ENCODE peak calls at places on chromosomes 4 and X, in seven cellular contexts. F is iPS-NIHi11; Y is stimulated activated CD4-positive, alpha-beta T cell treated with anti-CD3 and anti-CD28 coated beads, Interleukin-4, amount 100 ng/mL, for 4 hours; G is stimulated activated naive B cell treated with anti-CD40 and anti-IgM and Interleukin-4, amounts not matched to agents 10 μg/mL and 1 μg/mL and 100 μg/mL, for 72 hours; B is fibroblast of lung; S is caudate nucleus; E is HEK293T. A is an unnamed sample.

GRCh38 chr4:111943796-111944203 is 201.5 kb upstream of the FAM241A start:
- DNase-seq in G (no peak), E (peak), F (peak), S (no peak), B (peak), Y (no peak), A (no peak)

GRCh38 chr4:170014359-170015008 is 11.7 kb downstream of the MFAP3L start:
- DNase-seq in B (no peak), E (no peak), F (no peak), S (no peak), Y (no peak), G (no peak), A (peak)

GRCh38 chrX:19156223-19156622 is 34.0 kb upstream of the ADGRG2 start:
- DNase-seq in S (no peak), E (peak), F (peak), Y (no peak), G (no peak), B (no peak), A (no peak)

GRCh38 chr4:151674804-151675290 is 86.0 kb downstream of the GATB start:
- DNase-seq in S (no peak), Y (no peak), G (no peak), B (peak), F (peak), E (no peak), A (peak)

GRCh38 chr4:133903029-133903428 is 298.6 kb downstream of the PABPC4L start:
- DNase-seq in G (no peak), S (peak), B (no peak), F (no peak), Y (no peak), E (no peak), A (no peak)

GRCh38 chr4:7275067-7275466 is 82.7 kb downstream of the SORCS2 start:
- DNase-seq in F (no peak), E (no peak), B (no peak), Y (no peak), G (no peak), S (no peak), A (no peak)

GRCh38 chr4:155179216-155179615 is 29.2 kb upstream of the NPY2R start:
- DNase-seq in B (peak), F (no peak), E (no peak), Y (no peak), G (no peak), S (no peak), A (no peak)

GRCh38 chrX:96907888-96908287 is 24.2 kb downstream of the RPA4 start:
- DNase-seq in E (no peak), F (no peak), S (no peak), G (no peak), Y (no peak), B (no peak), A (no peak)

GRCh38 chr4:67220848-67221247 is 324.5 kb downstream of the CENPC start:
- DNase-seq in F (no peak), S (no peak), Y (no peak), E (no peak), B (no peak), G (no peak), A (no peak)

GRCh38 chr4:106583567-106583966 is 215.0 kb upstream of the GIMD1 start:
- DNase-seq in E (no peak), F (no peak), B (peak), S (no peak), G (no peak), Y (no peak), A (no peak)

GRCh38 chrX:46575991-46576392 is 2.4 kb downstream of the CHST7 start:
- DNase-seq in F (no peak), Y (no peak), B (peak), G (no peak), S (no peak), E (no peak), A (no peak)

GRCh38 chrX:129360175-129360574 is 163.1 kb downstream of the SMARCA1 start:
- DNase-seq in B (peak), F (peak), Y (peak), G (peak), E (peak), S (peak), A (no peak)

GRCh38 chr4:41176357-41176756 is 38.0 kb downstream of the APBB2 start:
- DNase-seq in E (no peak), F (no peak), G (no peak), S (no peak), Y (no peak), B (peak), A (no peak)

GRCh38 chr4:113447061-113447460 is 314.5 kb downstream of the CAMK2D start:
- DNase-seq in F (no peak), G (no peak), S (no peak), E (no peak), B (peak), Y (no peak), A (no peak)

GRCh38 chrX:21778236-21778635 is 20.3 kb upstream of the SMPX start:
- DNase-seq in S (no peak), F (no peak), E (no peak), B (no peak), G (no peak), Y (no peak), A (no peak)

GRCh38 chr4:40196724-40197281 is at the start of gene RHOH:
- DNase-seq in E (no peak), G (peak), S (no peak), B (no peak), F (no peak), Y (peak), A (no peak)

GRCh38 chr4:8912506-8912905 is 40.9 kb upstream of the HMX1 start:
- DNase-seq in S (no peak), B (no peak), G (no peak), F (peak), Y (no peak), E (no peak), A (no peak)

GRCh38 chr4:180664766-180665368 is 1578.3 kb upstream of the TENM3 start:
- DNase-seq in F (peak), B (peak), G (peak), E (peak), S (peak), Y (peak), A (peak)

GRCh38 chr4:147326581-147326980 is 154.3 kb upstream of the EDNRA start:
- DNase-seq in S (no peak), E (no peak), Y (no peak), B (peak), F (no peak), G (no peak), A (no peak)

GRCh38 chr4:31134720-31135119 is 414.6 kb downstream of the PCDH7 start:
- DNase-seq in E (no peak), B (no peak), Y (no peak), G (no peak), F (no peak), S (no peak), A (no peak)

GRCh38 chr4:114146947-114147618 is 167.6 kb upstream of the ARSJ start:
- DNase-seq in E (no peak), G (no peak), F (no peak), S (no peak), B (no peak), Y (no peak), A (no peak)

GRCh38 chrX:5976332-5976731 is 252.3 kb downstream of the NLGN4X start:
- DNase-seq in G (no peak), S (no peak), E (no peak), Y (no peak), F (no peak), B (no peak), A (no peak)

GRCh38 chrX:105375816-105376215 is 155.3 kb upstream of the TEX13A start:
- DNase-seq in G (no peak), B (peak), E (no peak), F (no peak), Y (no peak), S (no peak), A (no peak)

GRCh38 chrX:71930298-71930697 is 19.7 kb downstream of the NHSL2 start:
- DNase-seq in S (no peak), G (no peak), E (no peak), F (no peak), B (no peak), Y (no peak), A (no peak)

GRCh38 chr4:170087163-170087700 is 2.5 kb downstream of the AADAT start:
- DNase-seq in Y (no peak), E (no peak), F (no peak), G (no peak), B (peak), S (no peak), A (no peak)

GRCh38 chr4:85406185-85406584 is 68.8 kb upstream of the ARHGAP24 start:
- DNase-seq in F (no peak), B (no peak), Y (no peak), E (no peak), G (no peak), S (no peak), A (no peak)

GRCh38 chrX:101659601-101660063 is at the start of gene ARMCX2:
- DNase-seq in Y (no peak), G (peak), B (peak), S (peak), F (peak), E (no peak), A (peak)

GRCh38 chrX:41332408-41332987 is 1.5 kb upstream of the DDX3X start:
- DNase-seq in Y (no peak), G (no peak), E (no peak), F (peak), S (peak), B (peak), A (peak)

GRCh38 chr4:40333921-40334352 is 1.2 kb upstream of the CHRNA9 start:
- DNase-seq in Y (no peak), E (peak), G (no peak), B (peak), F (peak), S (peak), A (no peak)

GRCh38 chr4:663438-664428 is 10.3 kb downstream of the ATP5ME start:
- DNase-seq in G (peak), B (no peak), S (peak), E (no peak), Y (peak), F (peak), A (peak)

GRCh38 chr4:145937990-145938611 is 522 bp downstream of the ZNF827 start:
- DNase-seq in B (peak), S (peak), G (peak), Y (peak), F (peak), E (peak), A (no peak)

GRCh38 chr4:122234686-122235085 is 82.6 kb downstream of the BLTP1 start:
- DNase-seq in B (no peak), F (no peak), G (no peak), Y (no peak), E (no peak), S (no peak), A (no peak)

GRCh38 chr4:108483077-108483476 is 137.3 kb upstream of the RPL34 start:
- DNase-seq in G (no peak), E (no peak), F (no peak), Y (no peak), S (no peak), B (no peak), A (no peak)

GRCh38 chrX:67555578-67556203 is 11.9 kb downstream of the AR start:
- DNase-seq in Y (no peak), B (peak), S (no peak), F (peak), G (no peak), E (peak), A (no peak)

GRCh38 chr4:19580090-19580489 is 671.6 kb upstream of the SLIT2 start:
- DNase-seq in F (no peak), B (peak), E (no peak), S (no peak), G (no peak), Y (no peak), A (no peak)

GRCh38 chr4:52035190-52035589 is 2.9 kb downstream of the SGCB start:
- DNase-seq in S (no peak), B (no peak), F (no peak), G (no peak), E (no peak), Y (no peak), A (no peak)

A was measured in dorsolateral prefrontal cortex.